ENCODE peak calls at places on chromosomes 5 and 9, in six cellular contexts. H is SK-N-SH, F is GM23248, Y is OCI-LY7, T is GM23338, B is MM.1S. S is an unnamed sample.
A peak's percentile ranks its signal among the peaks of the same experiment; 100 is the strongest.

GRCh38 chr9:135067091-135067710 is 20.3 kb upstream of the OLFM1 start:
- DNase-seq in H (no peak), F (no peak), Y (no peak), T (no peak), B (no peak), S (no peak)

GRCh38 chr5:139740993-139741672 is 54.5 kb upstream of the PSD2 start:
- DNase-seq in H (no peak), F (no peak), Y (no peak), T (no peak), B (no peak), S (no peak)

GRCh38 chr9:27528886-27529315 is 713 bp downstream of the MOB3B start:
- DNase-seq in H (no peak), F (peak; percentile 38), Y (peak; percentile 2), T (peak; percentile 75), B (no peak), S (no peak)

GRCh38 chr9:113205449-113206247 is 15.4 kb downstream of the FKBP15 start:
- DNase-seq in H (no peak), F (no peak), Y (no peak), T (no peak), B (no peak), S (no peak)

GRCh38 chr5:149694007-149694406 is 36.1 kb upstream of the PPARGC1B start:
- DNase-seq in H (no peak), F (no peak), Y (no peak), T (no peak), B (no peak), S (no peak)

GRCh38 chr9:32304495-32304894 is 79.9 kb upstream of the ACO1 start:
- DNase-seq in H (no peak), F (no peak), Y (no peak), T (no peak), B (no peak), S (no peak)

GRCh38 chr9:21656776-21657637 is 145.4 kb upstream of the MTAP start:
- DNase-seq in H (no peak), F (peak; percentile 90), Y (no peak), T (no peak), B (no peak), S (peak; percentile 94)

GRCh38 chr5:125695994-125696679 is 727.1 kb upstream of the GRAMD2B start:
- DNase-seq in H (peak; percentile 31), F (peak; percentile 7), Y (no peak), T (no peak), B (no peak), S (peak; percentile 28)

GRCh38 chr9:79116064-79116463 is 455.7 kb upstream of the TLE4 start:
- DNase-seq in H (peak; percentile 19), F (no peak), Y (no peak), T (no peak), B (no peak), S (no peak)

GRCh38 chr9:91119679-91120078 is 242.0 kb downstream of the AUH start:
- DNase-seq in H (no peak), F (peak; percentile 78), Y (no peak), T (no peak), B (no peak), S (peak; percentile 76)

GRCh38 chr5:128645582-128645981 is 107.5 kb upstream of the FBN2 start:
- DNase-seq in H (no peak), F (peak; percentile 49), Y (no peak), T (no peak), B (no peak), S (no peak)

GRCh38 chr5:179301376-179301775 is 43.9 kb downstream of the ADAMTS2 start:
- DNase-seq in H (no peak), F (no peak), Y (no peak), T (no peak), B (no peak), S (no peak)

GRCh38 chr5:4643960-4644359 is 496.2 kb upstream of the ADAMTS16 start:
- DNase-seq in H (no peak), F (no peak), Y (no peak), T (no peak), B (no peak), S (no peak)

GRCh38 chr9:84285381-84285780 is 55.2 kb downstream of the SLC28A3 start:
- DNase-seq in H (no peak), F (no peak), Y (no peak), T (no peak), B (peak; percentile 19), S (no peak)

GRCh38 chr5:126471875-126472537 is 48.8 kb downstream of the GRAMD2B start:
- DNase-seq in H (no peak), F (peak; percentile 88), Y (no peak), T (no peak), B (no peak), S (peak; percentile 65)

GRCh38 chr5:176994460-176995121 is 12.0 kb downstream of the UIMC1 start:
- DNase-seq in H (no peak), F (no peak), Y (peak; percentile 95), T (peak; percentile 13), B (peak; percentile 82), S (no peak)

GRCh38 chr5:132526290-132526973 is 16.9 kb downstream of the IL5 start:
- DNase-seq in H (peak; percentile 70), F (peak; percentile 66), Y (peak; percentile 65), T (peak; percentile 90), B (peak; percentile 70), S (peak; percentile 79)

GRCh38 chr5:141866111-141866510 is 12.1 kb downstream of the PCDH1 start:
- DNase-seq in H (no peak), F (no peak), Y (no peak), T (no peak), B (no peak), S (peak; percentile 93)

GRCh38 chr5:138338411-138339085 is 482 bp downstream of the FAM53C start:
- DNase-seq in H (peak; percentile 31), F (no peak), Y (peak; percentile 39), T (no peak), B (no peak), S (no peak)

GRCh38 chr5:66861402-66861801 is 265.2 kb downstream of the MAST4 start:
- DNase-seq in H (no peak), F (no peak), Y (no peak), T (no peak), B (no peak), S (no peak)

GRCh38 chr9:38263534-38263933 is 129.0 kb upstream of the ALDH1B1 start:
- DNase-seq in H (no peak), F (peak; percentile 45), Y (peak; percentile 26), T (peak; percentile 48), B (no peak), S (peak; percentile 52)

GRCh38 chr5:154464435-154464834 is 13.6 kb downstream of the HAND1 start:
- DNase-seq in H (no peak), F (no peak), Y (no peak), T (no peak), B (no peak), S (no peak)

GRCh38 chr9:99093492-99093791 is 11.5 kb upstream of the TGFBR1 start:
- DNase-seq in H (no peak), F (no peak), Y (no peak), T (no peak), B (no peak), S (no peak)

GRCh38 chr9:79155308-79155707 is 416.5 kb upstream of the TLE4 start:
- DNase-seq in H (no peak), F (no peak), Y (peak; percentile 1), T (peak; percentile 53), B (no peak), S (no peak)

GRCh38 chr9:1233568-1233967 is 183.4 kb downstream of the DMRT2 start:
- DNase-seq in H (no peak), F (peak; percentile 28), Y (no peak), T (no peak), B (no peak), S (no peak)

GRCh38 chr5:61575103-61575502 is 243.0 kb downstream of the ZSWIM6 start:
- DNase-seq in H (peak; percentile 72), F (peak; percentile 69), Y (no peak), T (no peak), B (no peak), S (peak; percentile 16)

GRCh38 chr9:78821126-78821822 is 524.3 kb downstream of the PSAT1 start:
- DNase-seq in H (peak; percentile 55), F (peak; percentile 59), Y (peak; percentile 43), T (peak; percentile 68), B (peak; percentile 57), S (peak; percentile 65)

GRCh38 chr9:121720311-121720991 is 69.0 kb downstream of the DAB2IP start:
- DNase-seq in H (no peak), F (peak; percentile 26), Y (no peak), T (no peak), B (no peak), S (peak; percentile 35)
- TF ChIP-seq EZH2phosphoT487 in H (no peak), F (no peak), Y (no peak), T (no peak), B (no peak), S (no peak)

GRCh38 chr9:128218518-128219389 is 15.6 kb downstream of the DNM1 start:
- DNase-seq in H (peak; percentile 69), F (peak; percentile 65), Y (peak; percentile 96), T (peak; percentile 99), B (peak; percentile 96), S (peak; percentile 55)
- TF ChIP-seq EZH2phosphoT487 in H (no peak), F (no peak), Y (no peak), T (no peak), B (no peak), S (no peak)

DNA sequence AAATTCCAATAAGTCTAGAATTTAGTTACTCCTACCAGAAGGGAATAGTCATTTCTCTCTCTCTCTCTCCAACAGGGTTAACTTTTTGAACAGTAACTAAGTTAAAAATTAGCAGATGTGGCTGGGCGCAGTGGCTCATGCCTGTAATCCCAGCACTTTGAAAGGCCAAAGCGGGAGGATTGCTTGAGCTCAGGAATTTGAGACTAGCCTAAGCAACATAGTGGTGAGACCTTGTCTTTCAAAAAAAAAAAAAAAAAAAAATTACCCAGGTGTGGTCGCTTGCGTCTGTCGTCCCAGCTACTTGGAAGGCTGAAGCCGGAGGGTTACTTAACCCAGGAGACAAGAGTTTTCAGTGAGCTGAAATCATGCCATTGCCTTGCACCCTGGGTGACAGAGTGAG is 639.7 kb downstream of the PTPRD start:
- DNase-seq in H (no peak), F (no peak), Y (no peak), T (peak; percentile 28), B (no peak), S (no peak)
- TF ChIP-seq EZH2phosphoT487 in H (no peak), F (no peak), Y (no peak), T (no peak), B (no peak), S (no peak)

GRCh38 chr5:73031839-73032238 is 76.0 kb downstream of the FCHO2 start:
- DNase-seq in H (peak; percentile 12), F (peak; percentile 84), Y (no peak), T (no peak), B (no peak), S (peak; percentile 53)

GRCh38 chr5:73032635-73033034 is 76.8 kb downstream of the FCHO2 start:
- DNase-seq in H (no peak), F (no peak), Y (no peak), T (no peak), B (no peak), S (no peak)

GRCh38 chr5:73028991-73029540 is 73.2 kb downstream of the FCHO2 start:
- DNase-seq in H (no peak), F (peak; percentile 18), Y (no peak), T (no peak), B (no peak), S (no peak)

GRCh38 chr5:73030531-73030930 is 74.7 kb downstream of the FCHO2 start:
- DNase-seq in H (no peak), F (peak; percentile 32), Y (no peak), T (no peak), B (peak; percentile 55), S (peak; percentile 49)

DNA sequence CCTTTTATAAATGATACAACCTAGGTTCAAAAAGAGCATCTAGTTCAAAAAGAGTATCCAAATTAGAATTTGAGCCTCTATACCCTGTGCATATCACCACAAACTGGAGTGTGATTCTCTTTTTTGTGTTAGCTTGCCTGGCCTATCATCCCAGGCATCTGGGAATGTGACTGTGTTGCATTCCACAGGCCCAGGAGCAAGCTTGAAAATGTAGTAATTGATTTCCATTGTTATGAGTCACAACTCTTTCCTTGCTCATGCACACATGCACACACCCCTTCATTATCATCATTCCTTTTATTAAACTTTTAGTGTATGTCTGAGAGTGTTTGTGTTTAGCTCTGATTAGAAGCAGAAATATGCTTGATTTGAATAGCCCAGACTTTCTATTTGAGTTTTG is 75.2 kb downstream of the FCHO2 start:
- DNase-seq in H (peak; percentile 9), F (peak; percentile 94), Y (no peak), T (peak; percentile 81), B (no peak), S (peak; percentile 75)
- TF ChIP-seq EZH2phosphoT487 in H (no peak), F (no peak), Y (no peak), T (no peak), B (no peak), S (no peak)

S was measured in PC-3.